ENCODE peak calls at places on chromosomes 13 and 19, in six cellular contexts. D is naive thymus-derived CD4-positive, alpha-beta T cell; K is fibroblast of lung; S is lower lobe of right lung; Z is upper lobe of left lung; H is body of pancreas. V is an unnamed sample.

GRCh38 chr13:34926513-34926912 is 15.6 kb upstream of the NBEA start:
- DNase-seq in S (no peak), Z (no peak), H (no peak), K (peak; percentile 66), D (no peak), V (peak; percentile 16)

GRCh38 chr13:104086205-104086604 is 1020.0 kb upstream of the SLC10A2 start:
- DNase-seq in S (no peak), K (peak; percentile 11), D (no peak), Z (no peak), H (no peak), V (no peak)

GRCh38 chr13:33678906-33679657 is 138.9 kb upstream of the RFC3 start:
- DNase-seq in D (no peak), H (peak; percentile 82), K (peak; percentile 84), Z (no peak), S (peak; percentile 68), V (peak; percentile 79)

GRCh38 chr13:42071667-42072419 is 23.4 kb downstream of the DGKH start:
- DNase-seq in S (no peak), H (no peak), Z (peak; percentile 13), K (peak; percentile 47), D (no peak), V (no peak)

GRCh38 chr19:52963229-52963760 is 614 bp upstream of the ZNF816 start:
- DNase-seq in K (no peak), S (no peak), Z (peak; percentile 47), D (no peak), H (no peak), V (no peak)

GRCh38 chr13:48234652-48235099 is 1.7 kb downstream of the ITM2B start:
- DNase-seq in Z (no peak), S (no peak), D (no peak), K (no peak), H (no peak), V (no peak)

GRCh38 chr13:57629391-57629804 is 2.1 kb upstream of the PCDH17 start:
- DNase-seq in D (no peak), S (no peak), H (peak; percentile 21), K (no peak), Z (peak; percentile 69), V (no peak)

GRCh38 chr13:36131931-36132297 is 732 bp upstream of the DCLK1 start:
- DNase-seq in K (peak; percentile 55), D (no peak), S (peak; percentile 74), Z (no peak), H (peak; percentile 47), V (no peak)

GRCh38 chr13:105471683-105472082 is 1063.8 kb downstream of the EFNB2 start:
- DNase-seq in S (no peak), D (no peak), Z (no peak), H (no peak), K (peak; percentile 28), V (no peak)

GRCh38 chr19:1428738-1429391 is 9.3 kb upstream of the RPS15 start:
- DNase-seq in D (no peak), S (no peak), K (no peak), H (no peak), Z (peak; percentile 77), V (no peak)

GRCh38 chr13:25037057-25037813 is 58.7 kb upstream of the PABPC3 start:
- DNase-seq in K (peak; percentile 49), S (no peak), Z (no peak), H (peak; percentile 71), D (no peak), V (peak; percentile 13)

GRCh38 chr13:101982903-101983302 is 418.9 kb downstream of the FGF14 start:
- DNase-seq in D (no peak), S (no peak), Z (no peak), K (no peak), H (no peak), V (no peak)

GRCh38 chr19:45547965-45548609 is 36.5 kb downstream of the OPA3 start:
- DNase-seq in D (no peak), K (peak; percentile 19), Z (no peak), S (no peak), H (no peak), V (no peak)

GRCh38 chr13:42228527-42228926 is 43.4 kb upstream of the AKAP11 start:
- DNase-seq in D (no peak), K (no peak), S (no peak), H (no peak), Z (no peak), V (no peak)

GRCh38 chr13:38042771-38043170 is 173.2 kb upstream of the TRPC4 start:
- DNase-seq in Z (no peak), K (peak; percentile 55), D (no peak), S (no peak), H (no peak), V (no peak)

GRCh38 chr13:29707876-29708543 is 112.5 kb upstream of the SLC7A1 start:
- DNase-seq in Z (no peak), S (no peak), D (no peak), K (peak; percentile 44), H (peak; percentile 53), V (no peak)

GRCh38 chr19:55494172-55494761 is 6.0 kb downstream of the SSC5D start:
- DNase-seq in H (no peak), S (peak; percentile 44), Z (peak; percentile 76), K (peak; percentile 51), D (no peak), V (no peak)

GRCh38 chr13:32309812-32310706 is 5.1 kb downstream of the ZAR1L start:
- DNase-seq in D (no peak), K (peak; percentile 47), S (no peak), H (peak; percentile 31), Z (no peak), V (peak; percentile 69)

GRCh38 chr19:34475026-34475974 is 6.3 kb upstream of the WTIP start:
- DNase-seq in Z (no peak), H (no peak), K (peak; percentile 83), D (no peak), S (no peak), V (no peak)

GRCh38 chr19:4152241-4152998 is 1.0 kb upstream of the CREB3L3 start:
- DNase-seq in K (no peak), H (no peak), D (no peak), Z (no peak), S (no peak), V (no peak)

GRCh38 chr19:1468274-1469199 is 10.5 kb downstream of the C19orf25 start:
- DNase-seq in H (no peak), S (no peak), Z (peak; percentile 87), D (no peak), K (no peak), V (no peak)

GRCh38 chr13:35485451-35485850 is 9.0 kb upstream of the MAB21L1 start:
- DNase-seq in Z (no peak), K (no peak), D (no peak), H (no peak), S (no peak), V (no peak)

GRCh38 chr19:15779756-15780476 is 7.5 kb upstream of the OR10H5 start:
- DNase-seq in Z (peak; percentile 83), H (peak; percentile 81), K (peak; percentile 18), S (peak; percentile 62), D (no peak), V (no peak)

DNA sequence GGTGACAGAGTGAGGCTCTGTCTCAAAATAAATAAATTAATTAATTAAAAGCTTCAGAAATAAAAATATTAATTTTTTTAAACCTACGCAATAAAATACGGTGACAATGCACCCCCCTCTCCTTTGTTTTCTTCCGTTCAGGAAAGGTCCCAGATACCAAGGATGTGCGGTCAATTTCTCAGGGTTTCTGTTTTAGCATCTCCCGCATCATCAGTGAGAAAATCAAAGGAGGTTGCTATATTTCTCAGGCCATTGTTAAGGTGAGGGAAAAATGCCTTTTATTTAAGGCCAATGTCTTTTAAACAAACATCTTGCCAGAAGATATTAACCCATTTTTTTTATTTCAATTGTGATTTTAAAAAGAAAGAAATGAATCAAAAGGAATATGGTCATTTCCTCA is 111.7 kb downstream of the INSR start:
- DNase-seq in Z (no peak), S (no peak), H (no peak), D (no peak), K (no peak), V (no peak)
- H3K4me3 ChIP-seq in Z (no peak overlapping the region), S (peak overlapping the region; percentile 19), H (no peak overlapping the region), D (no peak overlapping the region), K (no peak overlapping the region), V (no peak overlapping the region)

DNA sequence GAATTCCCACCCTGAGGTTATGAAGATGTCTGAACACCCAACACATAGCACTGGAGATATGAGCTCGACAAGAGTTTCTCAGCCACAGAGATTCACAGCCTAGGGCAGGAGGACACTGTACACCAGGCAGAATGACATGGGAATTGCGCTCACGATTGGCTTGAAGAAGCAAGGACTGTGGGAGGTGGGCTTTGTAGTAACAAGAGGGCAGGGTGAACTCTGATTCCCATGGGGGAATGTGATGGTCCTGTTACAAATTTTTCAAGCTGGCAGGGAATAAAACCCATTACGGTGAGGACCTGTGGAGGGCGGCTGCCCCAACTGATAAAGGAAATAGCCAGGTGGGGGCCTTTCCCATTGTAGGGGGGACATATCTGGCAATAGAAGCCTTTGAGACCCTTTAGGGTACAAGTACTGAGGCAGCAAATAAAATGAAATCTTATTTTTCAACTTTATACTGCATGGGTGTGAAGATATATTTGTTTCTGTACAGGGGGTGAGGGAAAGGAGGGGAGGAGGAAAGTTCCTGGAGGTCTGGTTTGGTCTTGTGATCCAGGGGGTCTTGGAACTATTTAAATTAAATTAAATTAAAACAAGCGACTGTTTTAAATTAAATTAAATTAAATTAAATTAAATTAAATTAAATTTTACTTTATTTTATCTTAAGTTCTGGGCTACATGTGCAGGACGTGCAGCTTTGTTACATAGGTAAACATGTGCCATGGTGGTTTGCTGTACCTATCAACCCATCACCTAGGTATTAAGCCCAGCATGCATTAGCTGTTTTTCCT is 7.0 kb downstream of the KLK3 start:
- DNase-seq in K (no peak), Z (no peak), D (no peak), S (no peak), H (no peak), V (no peak)
- H3K4me1 ChIP-seq in K (no peaks in the 10 kb centered on the region), Z (no peaks in the 10 kb centered on the region), D (no peaks in the 10 kb centered on the region), S (no peaks in the 10 kb centered on the region), H (no peaks in the 10 kb centered on the region), V (no peaks in the 10 kb centered on the region)

GRCh38 chr19:54201980-54202379 is 1.3 kb downstream of the RPS9 start:
- DNase-seq in K (no peak), S (no peak), H (no peak), D (no peak), Z (no peak), V (no peak)
- H3K27ac ChIP-seq in K (peak overlapping the region; percentile 97), S (peak overlapping the region; percentile 89), H (peak overlapping the region; percentile 93), D (peak overlapping the region; percentile 85), Z (peak overlapping the region; percentile 96), V (peak overlapping the region; percentile 96)

GRCh38 chr19:48480151-48480475 is 10.9 kb downstream of the CYTH2 start:
- DNase-seq in D (no peak), Z (peak; percentile 88), S (peak; percentile 70), K (no peak), H (peak; percentile 62), V (peak; percentile 32)

GRCh38 chr19:48480476-48481190 is 11.5 kb downstream of the CYTH2 start:
- DNase-seq in H (peak; percentile 45), Z (peak; percentile 90), K (peak; percentile 51), S (no peak), D (peak; percentile 50), V (peak; percentile 52)

GRCh38 chr19:48479686-48480085 is 10.5 kb downstream of the CYTH2 start:
- DNase-seq in Z (no peak), K (no peak), H (no peak), S (no peak), D (no peak), V (peak; percentile 12)

GRCh38 chr19:48481846-48482639 is 12.9 kb downstream of the CYTH2 start:
- DNase-seq in H (no peak), Z (no peak), D (no peak), K (no peak), S (no peak), V (no peak)

DNA sequence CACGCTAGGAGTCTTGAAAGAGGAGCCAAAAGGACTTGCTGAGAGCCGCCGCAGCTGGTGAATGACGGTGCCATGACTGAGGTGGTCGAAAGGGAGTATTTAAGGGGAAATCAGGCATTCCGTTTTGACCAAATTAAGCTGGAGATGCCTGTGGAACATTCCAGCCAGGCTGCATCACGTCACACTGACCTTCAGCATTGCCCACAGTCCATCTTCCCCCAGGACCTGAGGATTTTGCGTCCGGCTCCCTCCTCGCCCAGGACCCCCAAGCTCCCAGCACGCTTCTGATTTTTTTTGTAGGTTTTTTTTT is 12.0 kb downstream of the CYTH2 start:
- DNase-seq in H (no peak), Z (no peak), D (no peak), S (no peak), K (peak; percentile 67), V (no peak)
- H3K4me3 ChIP-seq in H (no peak overlapping the region), Z (peak overlapping the region; percentile 45), D (peak overlapping the region; percentile 68), S (peak overlapping the region; percentile 61), K (no peak overlapping the region), V (peak overlapping the region; percentile 40)